ENCODE peak calls at places on chromosome 2, in seven cellular contexts. I is sciatic nerve; D is activated T-helper 1 cell treated with Interleukin-2 at 50 U/mL for 16 hours; M is activated T-cell treated with anti-CD3 and anti-CD28 coated beads, Interleukin-2, amount 50 U/mL, for 72 hours; Z is CD8-positive, alpha-beta memory T cell; G is GM23248; P is Right ventricle myocardium superior. J is an unnamed sample.

GRCh38 chr2:189791338-189792042 is 7.2 kb downstream of the PMS1 start:
- DNase-seq in I (no peak), D (no peak), M (no peak), Z (peak; percentile 3), G (no peak), P (no peak), J (no peak)

GRCh38 chr2:148517296-148517695 is 127.3 kb upstream of the EPC2 start:
- DNase-seq in I (no peak), D (no peak), M (no peak), Z (no peak), G (no peak), P (no peak), J (no peak)

GRCh38 chr2:180728928-180729559 is 251.4 kb upstream of the UBE2E3 start:
- DNase-seq in I (no peak), D (no peak), M (no peak), Z (no peak), G (peak; percentile 95), P (no peak), J (no peak)

GRCh38 chr2:9201185-9201891 is 5.3 kb upstream of the ASAP2 start:
- DNase-seq in I (no peak), D (no peak), M (no peak), Z (no peak), G (peak; percentile 91), P (no peak), J (no peak)

GRCh38 chr2:160909781-160910242 is 250.4 kb upstream of the TANK start:
- DNase-seq in I (no peak), D (no peak), M (no peak), Z (no peak), G (peak; percentile 77), P (no peak), J (no peak)

GRCh38 chr2:229401126-229401865 is 130.2 kb upstream of the PID1 start:
- DNase-seq in I (no peak), D (no peak), M (no peak), Z (no peak), G (no peak), P (no peak), J (no peak)

GRCh38 chr2:187875271-187875670 is 321.0 kb upstream of the TFPI start:
- DNase-seq in I (no peak), D (no peak), M (no peak), Z (no peak), G (no peak), P (no peak), J (no peak)

GRCh38 chr2:241762321-241762932 is 14.2 kb upstream of the GAL3ST2 start:
- DNase-seq in I (peak; percentile 38), D (no peak), M (no peak), Z (peak; percentile 21), G (no peak), P (no peak), J (peak; percentile 28)

GRCh38 chr2:4674007-4674406 is 970.6 kb downstream of the DCDC2C start:
- DNase-seq in I (no peak), D (no peak), M (no peak), Z (no peak), G (no peak), P (no peak), J (no peak)

GRCh38 chr2:198077477-198077876 is 273.1 kb downstream of the PLCL1 start:
- DNase-seq in I (no peak), D (no peak), M (no peak), Z (no peak), G (peak; percentile 8), P (no peak), J (no peak)